ENCODE peak calls at places on chromosomes 7 and 10, in six cellular contexts. One of them, this sample, is unnamed.

GRCh38 chr7:51062222-51062987 is 254.2 kb downstream of the COBL start:
- DNase-seq in fibroblast of lung: no peak
- DNase-seq in AG09309: no peak
- DNase-seq in OCI-LY7: no peak
- DNase-seq in brain microvascular endothelial cell: no peak
- DNase-seq in MM.1S: no peak
- DNase-seq in this sample: no peak

GRCh38 chr7:27096756-27097514 is 1.1 kb upstream of the HOXA1 start:
- DNase-seq in fibroblast of lung: peak
- DNase-seq in AG09309: no peak
- DNase-seq in OCI-LY7: peak
- DNase-seq in brain microvascular endothelial cell: no peak
- DNase-seq in MM.1S: no peak
- DNase-seq in this sample: peak

GRCh38 chr10:601356-601963 is 88.0 kb downstream of the DIP2C start:
- DNase-seq in fibroblast of lung: peak
- DNase-seq in AG09309: no peak
- DNase-seq in OCI-LY7: no peak
- DNase-seq in brain microvascular endothelial cell: no peak
- DNase-seq in MM.1S: no peak
- DNase-seq in this sample: no peak

GRCh38 chr7:2909471-2910039 is 65.4 kb upstream of the GNA12 start:
- DNase-seq in fibroblast of lung: no peak
- DNase-seq in AG09309: no peak
- DNase-seq in OCI-LY7: no peak
- DNase-seq in brain microvascular endothelial cell: no peak
- DNase-seq in MM.1S: no peak
- DNase-seq in this sample: no peak

GRCh38 chr7:127654404-127655392 is 2.7 kb downstream of the SND1 start:
- DNase-seq in fibroblast of lung: peak
- DNase-seq in AG09309: no peak
- DNase-seq in OCI-LY7: peak
- DNase-seq in brain microvascular endothelial cell: no peak
- DNase-seq in MM.1S: peak
- DNase-seq in this sample: no peak

GRCh38 chr7:99141756-99142726 is 1.9 kb downstream of the SMURF1 start:
- DNase-seq in fibroblast of lung: peak
- DNase-seq in AG09309: peak
- DNase-seq in OCI-LY7: peak
- DNase-seq in brain microvascular endothelial cell: peak
- DNase-seq in MM.1S: no peak
- DNase-seq in this sample: peak

GRCh38 chr7:116918744-116919143 is 34.6 kb upstream of the ST7 start:
- DNase-seq in fibroblast of lung: no peak
- DNase-seq in AG09309: no peak
- DNase-seq in OCI-LY7: no peak
- DNase-seq in brain microvascular endothelial cell: no peak
- DNase-seq in MM.1S: no peak
- DNase-seq in this sample: no peak

GRCh38 chr7:71504697-71505441 is 372.9 kb downstream of the GALNT17 start:
- DNase-seq in fibroblast of lung: no peak
- DNase-seq in AG09309: no peak
- DNase-seq in OCI-LY7: no peak
- DNase-seq in brain microvascular endothelial cell: no peak
- DNase-seq in MM.1S: no peak
- DNase-seq in this sample: no peak

GRCh38 chr10:6350609-6351008 is 147.9 kb downstream of the PFKFB3 start:
- DNase-seq in fibroblast of lung: no peak
- DNase-seq in AG09309: no peak
- DNase-seq in OCI-LY7: peak
- DNase-seq in brain microvascular endothelial cell: no peak
- DNase-seq in MM.1S: no peak
- DNase-seq in this sample: peak

GRCh38 chr7:117982071-117983055 is 109.1 kb upstream of the CTTNBP2 start:
- DNase-seq in fibroblast of lung: no peak
- DNase-seq in AG09309: no peak
- DNase-seq in OCI-LY7: no peak
- DNase-seq in brain microvascular endothelial cell: no peak
- DNase-seq in MM.1S: no peak
- DNase-seq in this sample: no peak

GRCh38 chr7:92916751-92917369 is 80.5 kb upstream of the CDK6 start:
- DNase-seq in fibroblast of lung: peak
- DNase-seq in AG09309: peak
- DNase-seq in OCI-LY7: no peak
- DNase-seq in brain microvascular endothelial cell: peak
- DNase-seq in MM.1S: no peak
- DNase-seq in this sample: no peak

GRCh38 chr7:140591178-140591902 is 49.3 kb downstream of the DENND2A start:
- DNase-seq in fibroblast of lung: peak
- DNase-seq in AG09309: no peak
- DNase-seq in OCI-LY7: no peak
- DNase-seq in brain microvascular endothelial cell: no peak
- DNase-seq in MM.1S: no peak
- DNase-seq in this sample: no peak

GRCh38 chr10:5499493-5499800 is at the start of gene CALML5:
- DNase-seq in fibroblast of lung: no peak
- DNase-seq in AG09309: no peak
- DNase-seq in OCI-LY7: no peak
- DNase-seq in brain microvascular endothelial cell: no peak
- DNase-seq in MM.1S: no peak
- DNase-seq in this sample: no peak

GRCh38 chr10:59354434-59354833 is 7.9 kb downstream of the FAM13C start:
- DNase-seq in fibroblast of lung: no peak
- DNase-seq in AG09309: no peak
- DNase-seq in OCI-LY7: no peak
- DNase-seq in brain microvascular endothelial cell: no peak
- DNase-seq in MM.1S: no peak
- DNase-seq in this sample: no peak

GRCh38 chr10:122373713-122374112 is 795 bp upstream of the PLEKHA1 start:
- DNase-seq in fibroblast of lung: peak
- DNase-seq in AG09309: no peak
- DNase-seq in OCI-LY7: no peak
- DNase-seq in brain microvascular endothelial cell: peak
- DNase-seq in MM.1S: no peak
- DNase-seq in this sample: no peak

GRCh38 chr7:155533120-155533826 is 13.1 kb downstream of the CNPY1 start:
- DNase-seq in fibroblast of lung: no peak
- DNase-seq in AG09309: no peak
- DNase-seq in OCI-LY7: no peak
- DNase-seq in brain microvascular endothelial cell: no peak
- DNase-seq in MM.1S: no peak
- DNase-seq in this sample: no peak

GRCh38 chr7:55177589-55178261 is 158.9 kb downstream of the EGFR start:
- DNase-seq in fibroblast of lung: peak
- DNase-seq in AG09309: no peak
- DNase-seq in OCI-LY7: no peak
- DNase-seq in brain microvascular endothelial cell: peak
- DNase-seq in MM.1S: no peak
- DNase-seq in this sample: no peak

GRCh38 chr7:75776295-75776971 is 4.4 kb upstream of the CCL26 start:
- DNase-seq in fibroblast of lung: peak
- DNase-seq in AG09309: peak
- DNase-seq in OCI-LY7: no peak
- DNase-seq in brain microvascular endothelial cell: peak
- DNase-seq in MM.1S: peak
- DNase-seq in this sample: no peak

GRCh38 chr7:30240401-30240800 is 44.0 kb upstream of the ZNRF2 start:
- DNase-seq in fibroblast of lung: peak
- DNase-seq in AG09309: no peak
- DNase-seq in OCI-LY7: no peak
- DNase-seq in brain microvascular endothelial cell: no peak
- DNase-seq in MM.1S: no peak
- DNase-seq in this sample: no peak

GRCh38 chr7:108109216-108109908 is 20.8 kb downstream of the LAMB4 start:
- DNase-seq in fibroblast of lung: no peak
- DNase-seq in AG09309: no peak
- DNase-seq in OCI-LY7: peak
- DNase-seq in brain microvascular endothelial cell: no peak
- DNase-seq in MM.1S: peak
- DNase-seq in this sample: peak

GRCh38 chr7:96126382-96126781 is 195.5 kb downstream of the SLC25A13 start:
- DNase-seq in fibroblast of lung: no peak
- DNase-seq in AG09309: no peak
- DNase-seq in OCI-LY7: no peak
- DNase-seq in brain microvascular endothelial cell: no peak
- DNase-seq in MM.1S: no peak
- DNase-seq in this sample: no peak

GRCh38 chr10:15715619-15716227 is 4.0 kb downstream of the ITGA8 start:
- DNase-seq in fibroblast of lung: no peak
- DNase-seq in AG09309: no peak
- DNase-seq in OCI-LY7: no peak
- DNase-seq in brain microvascular endothelial cell: peak
- DNase-seq in MM.1S: no peak
- DNase-seq in this sample: no peak

GRCh38 chr7:116455499-116455898 is 44.0 kb upstream of the CAV2 start:
- DNase-seq in fibroblast of lung: no peak
- DNase-seq in AG09309: no peak
- DNase-seq in OCI-LY7: no peak
- DNase-seq in brain microvascular endothelial cell: no peak
- DNase-seq in MM.1S: no peak
- DNase-seq in this sample: no peak

GRCh38 chr10:63887600-63888396 is 366.6 kb downstream of the REEP3 start:
- DNase-seq in fibroblast of lung: no peak
- DNase-seq in AG09309: no peak
- DNase-seq in OCI-LY7: no peak
- DNase-seq in brain microvascular endothelial cell: no peak
- DNase-seq in MM.1S: no peak
- DNase-seq in this sample: no peak

GRCh38 chr7:155071121-155071651 is 1.1 kb downstream of the HTR5A start:
- DNase-seq in fibroblast of lung: no peak
- DNase-seq in AG09309: no peak
- DNase-seq in OCI-LY7: no peak
- DNase-seq in brain microvascular endothelial cell: no peak
- DNase-seq in MM.1S: no peak
- DNase-seq in this sample: no peak

GRCh38 chr10:65611592-65611991 is 1314.2 kb upstream of the LRRTM3 start:
- DNase-seq in fibroblast of lung: no peak
- DNase-seq in AG09309: no peak
- DNase-seq in OCI-LY7: no peak
- DNase-seq in brain microvascular endothelial cell: peak
- DNase-seq in MM.1S: no peak
- DNase-seq in this sample: no peak

GRCh38 chr10:67306588-67307205 is 380.9 kb downstream of the LRRTM3 start:
- DNase-seq in fibroblast of lung: peak
- DNase-seq in AG09309: no peak
- DNase-seq in OCI-LY7: peak
- DNase-seq in brain microvascular endothelial cell: peak
- DNase-seq in MM.1S: peak
- DNase-seq in this sample: peak

GRCh38 chr10:49474901-49475300 is 64.0 kb downstream of the ERCC6 start:
- DNase-seq in fibroblast of lung: no peak
- DNase-seq in AG09309: no peak
- DNase-seq in OCI-LY7: no peak
- DNase-seq in brain microvascular endothelial cell: peak
- DNase-seq in MM.1S: no peak
- DNase-seq in this sample: no peak

GRCh38 chr10:44966816-44967509 is 7.4 kb downstream of the RASSF4 start:
- DNase-seq in fibroblast of lung: no peak
- DNase-seq in AG09309: no peak
- DNase-seq in OCI-LY7: peak
- DNase-seq in brain microvascular endothelial cell: no peak
- DNase-seq in MM.1S: no peak
- DNase-seq in this sample: no peak

GRCh38 chr10:72834183-72834825 is 59.2 kb upstream of the OIT3 start:
- DNase-seq in fibroblast of lung: peak
- DNase-seq in AG09309: peak
- DNase-seq in OCI-LY7: peak
- DNase-seq in brain microvascular endothelial cell: peak
- DNase-seq in MM.1S: peak
- DNase-seq in this sample: peak
- TF ChIP-seq CTCF in fibroblast of lung: peak
- TF ChIP-seq CTCF in AG09309: peak
- TF ChIP-seq CTCF in OCI-LY7: peak
- TF ChIP-seq CTCF in brain microvascular endothelial cell: peak
- TF ChIP-seq CTCF in MM.1S: peak
- TF ChIP-seq CTCF in this sample: peak

GRCh38 chr7:151271699-151272355 is 23.3 kb upstream of the SMARCD3 start:
- DNase-seq in fibroblast of lung: no peak
- DNase-seq in AG09309: no peak
- DNase-seq in OCI-LY7: peak
- DNase-seq in brain microvascular endothelial cell: no peak
- DNase-seq in MM.1S: no peak
- DNase-seq in this sample: no peak
- TF ChIP-seq CTCF in fibroblast of lung: no peak
- TF ChIP-seq CTCF in AG09309: no peak
- TF ChIP-seq CTCF in OCI-LY7: peak
- TF ChIP-seq CTCF in brain microvascular endothelial cell: no peak
- TF ChIP-seq CTCF in MM.1S: no peak
- TF ChIP-seq CTCF in this sample: no peak

DNA sequence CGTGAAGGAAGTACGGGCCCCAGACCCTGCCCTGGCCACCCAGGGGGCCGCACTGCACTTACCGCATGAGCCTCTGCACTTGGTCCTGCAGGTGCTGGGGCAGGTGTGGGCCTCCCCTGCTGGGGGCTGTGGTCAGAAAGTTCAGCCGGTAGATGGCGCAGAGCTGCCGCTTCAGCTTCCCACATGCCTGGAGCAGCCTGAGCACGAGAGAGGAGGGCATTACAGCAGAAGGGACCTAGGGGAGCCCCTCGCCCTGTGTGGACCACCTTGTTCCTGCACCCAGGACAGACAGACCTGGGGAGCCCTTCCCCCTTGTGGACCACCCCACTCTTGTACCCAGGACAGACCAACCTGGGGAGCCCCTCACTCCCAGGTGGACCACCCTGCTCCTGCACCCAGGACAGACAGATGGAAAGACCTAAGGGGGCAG is 8.7 kb upstream of the PYROXD2 start:
- DNase-seq in fibroblast of lung: no peak
- DNase-seq in AG09309: no peak
- DNase-seq in OCI-LY7: peak
- DNase-seq in brain microvascular endothelial cell: no peak
- DNase-seq in MM.1S: peak
- DNase-seq in this sample: no peak
- TF ChIP-seq CTCF in fibroblast of lung: no peak
- TF ChIP-seq CTCF in AG09309: no peak
- TF ChIP-seq CTCF in OCI-LY7: peak
- TF ChIP-seq CTCF in brain microvascular endothelial cell: peak
- TF ChIP-seq CTCF in MM.1S: peak
- TF ChIP-seq CTCF in this sample: no peak

DNA sequence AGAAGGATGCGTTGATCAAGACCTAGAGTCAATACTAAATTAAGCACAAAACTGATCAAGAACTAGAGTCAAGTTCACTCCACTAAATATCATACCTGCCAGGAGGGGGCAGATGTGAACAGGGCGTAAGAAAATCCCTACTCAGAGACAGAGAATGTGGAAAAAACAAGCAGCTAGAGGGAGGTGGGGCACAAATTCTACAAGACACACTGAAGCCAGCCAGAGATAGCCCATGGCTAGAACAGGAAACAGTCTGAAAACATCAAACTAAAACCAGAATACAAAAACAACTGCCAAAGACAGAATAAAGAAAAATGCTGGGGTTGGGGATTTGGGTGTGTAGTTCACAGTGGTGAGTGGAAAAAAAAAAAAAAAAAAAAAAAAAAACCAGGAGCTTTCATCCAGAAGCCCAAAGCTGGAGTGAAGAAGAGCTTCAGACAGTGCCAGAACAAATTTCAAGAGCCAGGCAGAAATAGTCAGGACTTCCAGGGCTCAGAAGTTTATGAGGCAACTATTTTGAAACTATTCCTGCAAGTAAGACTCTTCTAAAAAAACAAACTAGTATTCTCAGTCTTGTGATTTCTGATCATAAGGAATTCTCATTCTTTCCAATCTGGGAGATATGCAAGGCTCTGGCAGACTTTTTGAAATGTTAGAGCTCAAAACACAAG is 118.3 kb downstream of the CCDC71L start:
- DNase-seq in fibroblast of lung: peak
- DNase-seq in AG09309: peak
- DNase-seq in OCI-LY7: peak
- DNase-seq in brain microvascular endothelial cell: peak
- DNase-seq in MM.1S: peak
- DNase-seq in this sample: peak
- TF ChIP-seq CTCF in fibroblast of lung: peak
- TF ChIP-seq CTCF in AG09309: peak
- TF ChIP-seq CTCF in OCI-LY7: peak
- TF ChIP-seq CTCF in brain microvascular endothelial cell: peak
- TF ChIP-seq CTCF in MM.1S: peak
- TF ChIP-seq CTCF in this sample: peak